ENCODE peak calls at places on chromosomes 7 and 10, in four cellular contexts. E is MM.1S, A is PC-3, R is HCT116. X is an unnamed sample.

GRCh38 chr10:62584216-62584615 is 210.0 kb downstream of the ZNF365 start:
- DNase-seq in R (no peak), E (no peak), A (no peak), X (no peak)

GRCh38 chr10:34524369-34525091 is 290.6 kb downstream of the PARD3 start:
- DNase-seq in R (no peak), E (peak), A (no peak), X (no peak)

GRCh38 chr7:28136885-28137284 is 43.7 kb downstream of the JAZF1 start:
- DNase-seq in A (no peak), E (no peak), R (no peak), X (no peak)

GRCh38 chr7:100467638-100468373 is 3.7 kb upstream of the SPACDR start:
- DNase-seq in R (no peak), E (no peak), A (no peak), X (no peak)

GRCh38 chr7:43674559-43675436 is 54.5 kb downstream of the COA1 start:
- DNase-seq in A (peak), R (peak), E (no peak), X (no peak)

GRCh38 chr10:43221419-43222293 is 45.2 kb downstream of the RASGEF1A start:
- DNase-seq in A (peak), R (no peak), E (no peak), X (peak)

GRCh38 chr7:157585113-157585861 is 248.5 kb downstream of the DNAJB6 start:
- DNase-seq in E (no peak), R (no peak), A (no peak), X (no peak)

GRCh38 chr7:33916357-33917081 is 11.2 kb downstream of the BMPER start:
- DNase-seq in E (no peak), A (peak), R (no peak), X (no peak)

GRCh38 chr7:1638113-1638726 is 31.9 kb upstream of the ELFN1 start:
- DNase-seq in R (no peak), E (no peak), A (no peak), X (peak)

GRCh38 chr7:73980206-73980605 is 47.8 kb upstream of the ELN start:
- DNase-seq in E (no peak), A (no peak), R (no peak), X (no peak)

GRCh38 chr7:6279341-6279740 is 6.9 kb upstream of the CYTH3 start:
- DNase-seq in E (no peak), A (no peak), R (no peak), X (no peak)

GRCh38 chr7:116683786-116684185 is 11.8 kb downstream of the MET start:
- DNase-seq in E (peak), R (no peak), A (no peak), X (no peak)

DNA sequence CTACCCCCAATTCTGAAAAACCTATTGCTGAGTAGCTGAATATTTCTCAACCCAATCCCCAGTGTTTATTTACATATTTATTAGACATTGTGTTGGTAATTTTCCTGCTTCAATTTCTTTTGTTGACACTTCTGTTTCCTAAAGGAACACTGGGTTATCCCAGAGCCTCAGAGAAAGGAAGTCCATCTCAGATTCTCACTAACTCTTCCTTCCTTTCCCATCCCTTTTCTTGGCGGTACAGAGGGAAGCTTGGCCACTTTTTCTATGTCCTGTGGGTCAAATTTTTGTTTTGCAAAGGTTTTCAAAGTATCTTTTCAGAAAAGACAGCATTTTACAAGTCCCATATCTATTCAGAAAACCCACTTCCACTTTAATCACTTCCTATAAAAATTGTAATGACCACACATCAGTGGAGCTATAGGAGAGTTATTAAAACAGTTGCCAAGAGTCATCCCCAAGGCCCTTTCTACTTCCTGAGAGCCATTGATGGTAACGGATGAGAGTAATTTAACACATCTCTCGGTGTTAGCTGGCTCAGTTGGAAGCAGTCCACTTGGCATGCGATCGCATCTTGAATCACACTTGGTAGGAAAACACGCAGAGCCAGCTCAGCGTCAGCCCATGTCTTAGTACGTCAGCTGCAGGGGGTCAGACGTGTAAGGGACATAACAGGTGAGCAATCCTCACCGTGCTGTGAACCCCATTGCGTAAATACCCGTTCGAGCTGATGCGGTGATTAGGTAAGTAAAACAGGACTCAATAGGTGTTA is 231.1 kb upstream of the ADARB2 start:
- DNase-seq in E (no peak), A (no peak), R (no peak), X (no peak)
- TF ChIP-seq EZH2phosphoT487 in E (no peak), A (no peak), R (no peak), X (no peak)

GRCh38 chr7:45138433-45139267 is 18.9 kb upstream of the RAMP3 start:
- DNase-seq in A (no peak), E (no peak), R (no peak), X (no peak)

GRCh38 chr7:45133352-45133751 is 21.9 kb upstream of the TBRG4 start:
- DNase-seq in R (no peak), A (no peak), E (no peak), X (no peak)

GRCh38 chr7:45133877-45134276 is 22.4 kb upstream of the TBRG4 start:
- DNase-seq in R (no peak), A (no peak), E (no peak), X (no peak)

GRCh38 chr7:45132708-45133320 is 21.3 kb upstream of the TBRG4 start:
- DNase-seq in A (no peak), E (no peak), R (no peak), X (no peak)

DNA sequence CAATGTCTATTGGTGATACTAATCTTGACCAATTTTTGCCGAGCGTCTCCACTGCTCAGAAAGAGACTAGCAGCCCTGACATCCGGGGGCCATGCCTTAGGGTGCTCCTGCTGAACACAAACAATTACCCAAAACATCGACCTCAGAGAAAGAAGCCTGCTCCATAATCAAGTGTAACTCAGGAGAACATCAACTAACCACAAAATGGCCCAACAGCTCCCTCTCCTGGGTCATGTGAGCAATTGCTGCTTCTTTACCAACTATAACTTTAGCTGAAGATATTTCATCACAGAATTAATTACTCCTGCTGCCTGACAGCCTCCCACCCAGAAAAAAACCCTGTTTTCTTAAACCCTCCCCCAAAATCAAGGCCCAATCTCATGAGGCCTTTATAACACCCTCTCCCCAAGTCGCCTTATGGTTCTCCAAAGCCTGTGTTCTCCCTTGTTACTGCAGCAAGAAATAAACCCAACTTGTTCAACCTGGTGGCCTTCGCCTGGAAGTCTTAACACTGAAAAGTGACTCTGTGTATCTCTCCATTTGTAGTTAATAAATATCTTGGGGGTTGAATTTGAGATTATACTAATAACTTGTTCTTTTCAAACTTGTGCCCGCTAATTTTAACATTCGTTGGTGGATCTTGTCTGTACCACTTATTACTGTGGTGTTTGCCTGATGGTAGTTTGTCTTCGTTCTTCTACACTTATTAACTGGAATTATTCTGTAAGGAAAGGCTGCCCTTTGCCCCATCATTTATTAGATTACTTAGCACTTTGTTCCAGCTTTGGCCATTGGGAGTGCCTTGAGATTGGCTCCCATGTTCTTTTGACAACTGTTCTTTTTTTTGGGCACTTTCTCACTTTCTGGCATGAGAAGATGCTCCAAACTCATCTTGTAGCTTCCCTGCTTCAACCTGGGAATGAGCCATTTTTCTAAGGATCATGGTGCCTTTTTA is 21.2 kb upstream of the RAMP3 start:
- DNase-seq in E (peak), R (peak), A (peak), X (peak)
- TF ChIP-seq EZH2phosphoT487 in E (no peak), R (no peak), A (no peak), X (no peak)

GRCh38 chr7:109476409-109476808 is 906.7 kb downstream of the DNAJB9 start:
- DNase-seq in R (no peak), A (no peak), E (no peak), X (no peak)

GRCh38 chr7:109479388-109479787 is 909.7 kb downstream of the DNAJB9 start:
- DNase-seq in E (no peak), A (peak), R (no peak), X (no peak)
- TF ChIP-seq EZH2phosphoT487 in E (no peak), A (no peak), R (no peak), X (no peak)

DNA sequence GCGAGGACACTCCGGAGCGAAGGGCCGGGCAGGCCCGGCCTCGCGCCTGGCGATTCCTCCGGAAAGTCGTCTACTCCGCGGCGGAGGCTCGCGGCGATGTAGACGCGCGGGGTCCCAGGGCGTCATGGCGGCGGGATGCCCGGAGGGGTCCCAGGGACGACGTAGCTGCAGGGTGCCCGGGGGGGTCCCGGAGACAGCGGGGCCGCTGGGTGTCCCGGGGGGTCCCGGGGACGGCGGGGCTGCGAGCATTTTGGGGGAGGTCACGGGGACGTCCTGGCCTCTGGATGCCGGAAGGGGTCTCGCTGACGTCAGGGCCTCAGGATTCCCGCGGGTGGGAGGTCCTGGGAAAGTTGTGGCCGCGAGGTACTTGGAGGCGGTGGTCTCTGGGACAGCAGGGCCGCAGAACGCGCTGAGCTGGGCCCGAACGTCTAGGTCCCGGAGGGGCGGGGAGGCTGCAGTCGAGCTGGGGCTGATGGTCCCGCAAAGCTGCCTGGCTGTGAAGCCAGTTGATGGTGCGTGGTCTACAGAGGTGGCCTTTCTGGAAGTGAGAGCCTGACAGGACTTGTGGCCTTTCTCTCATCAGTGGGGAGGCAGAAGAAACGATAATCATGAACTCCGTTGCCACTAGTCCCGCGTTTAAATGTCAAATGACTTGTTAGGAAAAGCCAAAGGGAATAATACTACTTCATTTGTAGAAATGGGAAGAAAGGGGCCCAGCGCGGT is 637 bp downstream of the HSPA14 start:
- DNase-seq in A (no peak), R (no peak), E (peak), X (peak)
- TF ChIP-seq EZH2phosphoT487 in A (no peak), R (no peak), E (no peak), X (no peak)

GRCh38 chr10:44415121-44415520 is 30.2 kb upstream of the CXCL12 start:
- DNase-seq in R (no peak), A (no peak), E (no peak), X (no peak)

GRCh38 chr10:44416976-44417375 is 32.1 kb upstream of the CXCL12 start:
- DNase-seq in E (no peak), A (no peak), R (no peak), X (no peak)

GRCh38 chr10:44417761-44418160 is 32.9 kb upstream of the CXCL12 start:
- DNase-seq in A (no peak), R (no peak), E (no peak), X (no peak)

GRCh38 chr10:44418637-44419036 is 33.7 kb upstream of the CXCL12 start:
- DNase-seq in A (no peak), E (no peak), R (no peak), X (no peak)

GRCh38 chr10:44416021-44416758 is 31.3 kb upstream of the CXCL12 start:
- DNase-seq in A (no peak), E (no peak), R (no peak), X (no peak)
- TF ChIP-seq EZH2phosphoT487 in A (no peak), E (no peak), R (no peak), X (no peak)

GRCh38 chr10:15419279-15419874 is 48.3 kb upstream of the FAM171A1 start:
- DNase-seq in A (peak), E (peak), R (peak), X (peak)
- TF ChIP-seq EZH2phosphoT487 in A (no peak), E (no peak), R (no peak), X (no peak)

GRCh38 chr7:155813791-155814568 is 1.7 kb upstream of the SHH start:
- DNase-seq in E (peak), R (no peak), A (no peak), X (no peak)
- TF ChIP-seq EZH2phosphoT487 in E (no peak), R (no peak), A (no peak), X (no peak)